ENCODE peak calls at places on chromosomes 11 and 22, in nine cellular contexts. K is kidney; U is ovary; O is stimulated activated CD4-positive, alpha-beta T cell treated with anti-CD3 and anti-CD28 coated beads, Interleukin-1b, Interleukin-23, amount 100 ng/mL, for 4 hours; E is amniotic stem cell; A is heart left ventricle; P is substantia nigra; T is hypothalamus; W is activated T-cell treated with anti-CD3 and anti-CD28 coated beads for 1 hour. R is an unnamed sample.

GRCh38 chr22:46797355-46797754 is 34.9 kb downstream of the TBC1D22A start:
- DNase-seq in P (no peak), U (no peak), W (no peak), K (peak; percentile 79), A (no peak), O (no peak), E (no peak), T (no peak), R (no peak)

GRCh38 chr11:95660038-95660437 is 129.5 kb downstream of the FAM76B start:
- DNase-seq in A (no peak), U (no peak), O (no peak), W (no peak), E (no peak), T (no peak), K (no peak), P (no peak), R (no peak)

GRCh38 chr11:2686360-2687222 is 13.2 kb downstream of the KCNQ1OT1 start:
- DNase-seq in K (peak; percentile 44), U (peak; percentile 7), P (no peak), A (no peak), O (no peak), W (no peak), T (no peak), E (no peak), R (no peak)

GRCh38 chr11:96162816-96163499 is 180.0 kb downstream of the MAML2 start:
- DNase-seq in A (peak; percentile 35), E (peak; percentile 79), U (peak; percentile 56), T (no peak), W (no peak), P (no peak), K (no peak), O (no peak), R (no peak)

GRCh38 chr22:20918663-20919220 is 1.5 kb downstream of the CRKL start:
- DNase-seq in P (no peak), U (no peak), T (no peak), W (no peak), E (no peak), A (no peak), K (no peak), O (no peak), R (no peak)

GRCh38 chr11:88779551-88779950 is 286.2 kb downstream of the GRM5 start:
- DNase-seq in U (no peak), K (no peak), E (peak; percentile 7), W (no peak), P (no peak), O (no peak), T (no peak), A (no peak), R (no peak)

GRCh38 chr11:10355257-10355661 is 50.4 kb downstream of the ADM start:
- DNase-seq in K (no peak), W (no peak), T (no peak), U (no peak), E (no peak), A (no peak), P (no peak), O (no peak), R (no peak)

GRCh38 chr11:12029738-12030363 is 21.4 kb upstream of the DKK3 start:
- DNase-seq in O (no peak), P (no peak), K (no peak), W (no peak), E (no peak), T (no peak), U (no peak), A (no peak), R (no peak)

GRCh38 chr11:94017446-94017845 is 3.7 kb upstream of the HEPHL1 start:
- DNase-seq in O (no peak), U (no peak), T (no peak), W (no peak), P (no peak), K (no peak), A (no peak), E (no peak), R (no peak)

GRCh38 chr11:8309862-8310261 is 46.2 kb upstream of the LMO1 start:
- DNase-seq in U (no peak), E (no peak), P (no peak), T (no peak), A (no peak), K (no peak), W (no peak), O (no peak), R (no peak)

GRCh38 chr11:8233691-8234424 is 29.8 kb downstream of the LMO1 start:
- DNase-seq in T (no peak), P (no peak), W (no peak), U (no peak), A (peak; percentile 47), K (peak; percentile 81), O (no peak), E (no peak), R (no peak)

GRCh38 chr11:116162086-116162485 is 610.7 kb downstream of the BUD13 start:
- DNase-seq in T (no peak), E (no peak), W (no peak), U (no peak), P (no peak), A (no peak), K (no peak), O (no peak), R (no peak)

GRCh38 chr11:73570415-73571114 is 27.3 kb downstream of the FAM168A start:
- DNase-seq in U (no peak), O (no peak), P (no peak), E (peak; percentile 27), T (no peak), W (no peak), K (no peak), A (no peak), R (no peak)